ENCODE peak calls at places on chromosomes 7 and 10, in eight cellular contexts. One of them, this sample, is unnamed.
A peak's percentile ranks its signal among the peaks of the same experiment; 100 is the strongest.

GRCh38 chr10:11088709-11089108 is 71.0 kb downstream of the CELF2 start:
- DNase-seq in foreskin fibroblast: no peak
- DNase-seq in cardiac fibroblast: no peak
- DNase-seq in SJSA1: no peak
- DNase-seq in astrocyte of the spinal cord: no peak
- DNase-seq in A673: no peak
- DNase-seq in A549: no peak
- DNase-seq in NT2/D1: no peak
- DNase-seq in this sample: no peak

GRCh38 chr10:96130326-96130758 is 245 bp downstream of the ZNF518A start:
- DNase-seq in foreskin fibroblast: peak; percentile 74
- DNase-seq in cardiac fibroblast: peak; percentile 90
- DNase-seq in SJSA1: no peak
- DNase-seq in astrocyte of the spinal cord: no peak
- DNase-seq in A673: peak; percentile 88
- DNase-seq in A549: peak; percentile 82
- DNase-seq in NT2/D1: peak; percentile 60
- DNase-seq in this sample: no peak

GRCh38 chr10:79424221-79425073 is 21.0 kb downstream of the ZCCHC24 start:
- DNase-seq in foreskin fibroblast: no peak
- DNase-seq in cardiac fibroblast: peak; percentile 58
- DNase-seq in SJSA1: peak; percentile 68
- DNase-seq in astrocyte of the spinal cord: peak; percentile 67
- DNase-seq in A673: no peak
- DNase-seq in A549: no peak
- DNase-seq in NT2/D1: no peak
- DNase-seq in this sample: peak; percentile 55

GRCh38 chr10:124460144-124460543 is 1.5 kb upstream of the LHPP start:
- DNase-seq in foreskin fibroblast: no peak
- DNase-seq in cardiac fibroblast: no peak
- DNase-seq in SJSA1: no peak
- DNase-seq in astrocyte of the spinal cord: no peak
- DNase-seq in A673: no peak
- DNase-seq in A549: no peak
- DNase-seq in NT2/D1: no peak
- DNase-seq in this sample: no peak

GRCh38 chr10:123926401-123927264 is 35.0 kb upstream of the CPXM2 start:
- DNase-seq in foreskin fibroblast: peak; percentile 27
- DNase-seq in cardiac fibroblast: no peak
- DNase-seq in SJSA1: no peak
- DNase-seq in astrocyte of the spinal cord: no peak
- DNase-seq in A673: peak; percentile 10
- DNase-seq in A549: peak; percentile 9
- DNase-seq in NT2/D1: no peak
- DNase-seq in this sample: peak; percentile 88

GRCh38 chr10:132369636-132370185 is 27.3 kb upstream of the PWWP2B start:
- DNase-seq in foreskin fibroblast: no peak
- DNase-seq in cardiac fibroblast: no peak
- DNase-seq in SJSA1: no peak
- DNase-seq in astrocyte of the spinal cord: no peak
- DNase-seq in A673: no peak
- DNase-seq in A549: no peak
- DNase-seq in NT2/D1: no peak
- DNase-seq in this sample: no peak

GRCh38 chr7:150943453-150943814 is 34.7 kb downstream of the KCNH2 start:
- DNase-seq in foreskin fibroblast: no peak
- DNase-seq in cardiac fibroblast: no peak
- DNase-seq in SJSA1: no peak
- DNase-seq in astrocyte of the spinal cord: no peak
- DNase-seq in A673: no peak
- DNase-seq in A549: no peak
- DNase-seq in NT2/D1: no peak
- DNase-seq in this sample: no peak

GRCh38 chr7:104096683-104097082 is 107.2 kb upstream of the RELN start:
- DNase-seq in foreskin fibroblast: no peak
- DNase-seq in cardiac fibroblast: no peak
- DNase-seq in SJSA1: no peak
- DNase-seq in astrocyte of the spinal cord: no peak
- DNase-seq in A673: peak; percentile 54
- DNase-seq in A549: peak; percentile 8
- DNase-seq in NT2/D1: no peak
- DNase-seq in this sample: peak; percentile 20

GRCh38 chr7:77657427-77658331 is 38.6 kb upstream of the RSBN1L start:
- DNase-seq in foreskin fibroblast: no peak
- DNase-seq in cardiac fibroblast: peak; percentile 68
- DNase-seq in SJSA1: peak; percentile 31
- DNase-seq in astrocyte of the spinal cord: peak; percentile 56
- DNase-seq in A673: peak; percentile 77
- DNase-seq in A549: peak; percentile 32
- DNase-seq in NT2/D1: no peak
- DNase-seq in this sample: peak; percentile 48

GRCh38 chr7:157685430-157686284 is 348.9 kb downstream of the DNAJB6 start:
- DNase-seq in foreskin fibroblast: no peak
- DNase-seq in cardiac fibroblast: no peak
- DNase-seq in SJSA1: no peak
- DNase-seq in astrocyte of the spinal cord: no peak
- DNase-seq in A673: no peak
- DNase-seq in A549: no peak
- DNase-seq in NT2/D1: no peak
- DNase-seq in this sample: no peak

GRCh38 chr7:131722371-131722770 is 165.9 kb upstream of the PODXL start:
- DNase-seq in foreskin fibroblast: no peak
- DNase-seq in cardiac fibroblast: no peak
- DNase-seq in SJSA1: no peak
- DNase-seq in astrocyte of the spinal cord: no peak
- DNase-seq in A673: peak; percentile 94
- DNase-seq in A549: no peak
- DNase-seq in NT2/D1: no peak
- DNase-seq in this sample: peak; percentile 2

GRCh38 chr7:29039747-29040569 is 81.8 kb upstream of the TRIL start:
- DNase-seq in foreskin fibroblast: no peak
- DNase-seq in cardiac fibroblast: peak; percentile 65
- DNase-seq in SJSA1: no peak
- DNase-seq in astrocyte of the spinal cord: peak; percentile 29
- DNase-seq in A673: no peak
- DNase-seq in A549: no peak
- DNase-seq in NT2/D1: no peak
- DNase-seq in this sample: peak; percentile 23

GRCh38 chr10:59287587-59287986 is 74.8 kb downstream of the FAM13C start:
- DNase-seq in foreskin fibroblast: no peak
- DNase-seq in cardiac fibroblast: no peak
- DNase-seq in SJSA1: no peak
- DNase-seq in astrocyte of the spinal cord: no peak
- DNase-seq in A673: no peak
- DNase-seq in A549: no peak
- DNase-seq in NT2/D1: no peak
- DNase-seq in this sample: no peak

GRCh38 chr7:43148161-43148731 is 35.8 kb downstream of the HECW1 start:
- DNase-seq in foreskin fibroblast: peak; percentile 64
- DNase-seq in cardiac fibroblast: no peak
- DNase-seq in SJSA1: no peak
- DNase-seq in astrocyte of the spinal cord: no peak
- DNase-seq in A673: no peak
- DNase-seq in A549: no peak
- DNase-seq in NT2/D1: no peak
- DNase-seq in this sample: peak; percentile 47

GRCh38 chr7:156950381-156950858 is 908 bp downstream of the NOM1 start:
- DNase-seq in foreskin fibroblast: no peak
- DNase-seq in cardiac fibroblast: no peak
- DNase-seq in SJSA1: peak; percentile 46
- DNase-seq in astrocyte of the spinal cord: peak; percentile 12
- DNase-seq in A673: peak; percentile 12
- DNase-seq in A549: no peak
- DNase-seq in NT2/D1: no peak
- DNase-seq in this sample: peak; percentile 10

GRCh38 chr10:66837990-66838389 is 87.8 kb upstream of the LRRTM3 start:
- DNase-seq in foreskin fibroblast: peak; percentile 25
- DNase-seq in cardiac fibroblast: peak; percentile 26
- DNase-seq in SJSA1: no peak
- DNase-seq in astrocyte of the spinal cord: peak; percentile 60
- DNase-seq in A673: peak; percentile 26
- DNase-seq in A549: no peak
- DNase-seq in NT2/D1: no peak
- DNase-seq in this sample: peak; percentile 3

GRCh38 chr7:155408657-155409586 is 49.0 kb upstream of the EN2 start:
- DNase-seq in foreskin fibroblast: no peak
- DNase-seq in cardiac fibroblast: no peak
- DNase-seq in SJSA1: no peak
- DNase-seq in astrocyte of the spinal cord: no peak
- DNase-seq in A673: peak; percentile 22
- DNase-seq in A549: no peak
- DNase-seq in NT2/D1: no peak
- DNase-seq in this sample: no peak

GRCh38 chr7:12217311-12217710 is 6.2 kb downstream of the TMEM106B start:
- DNase-seq in foreskin fibroblast: no peak
- DNase-seq in cardiac fibroblast: no peak
- DNase-seq in SJSA1: no peak
- DNase-seq in astrocyte of the spinal cord: no peak
- DNase-seq in A673: no peak
- DNase-seq in A549: no peak
- DNase-seq in NT2/D1: no peak
- DNase-seq in this sample: no peak

GRCh38 chr10:88792656-88793055 is 9.9 kb upstream of the LIPM start:
- DNase-seq in foreskin fibroblast: peak; percentile 65
- DNase-seq in cardiac fibroblast: peak; percentile 81
- DNase-seq in SJSA1: no peak
- DNase-seq in astrocyte of the spinal cord: peak; percentile 41
- DNase-seq in A673: no peak
- DNase-seq in A549: no peak
- DNase-seq in NT2/D1: no peak
- DNase-seq in this sample: peak; percentile 75

GRCh38 chr10:124669824-124670654 is 74.1 kb downstream of the FAM53B start:
- DNase-seq in foreskin fibroblast: no peak
- DNase-seq in cardiac fibroblast: no peak
- DNase-seq in SJSA1: no peak
- DNase-seq in astrocyte of the spinal cord: no peak
- DNase-seq in A673: no peak
- DNase-seq in A549: no peak
- DNase-seq in NT2/D1: no peak
- DNase-seq in this sample: no peak

GRCh38 chr10:30818854-30819253 is 189.3 kb upstream of the LYZL2 start:
- DNase-seq in foreskin fibroblast: peak; percentile 70
- DNase-seq in cardiac fibroblast: peak; percentile 51
- DNase-seq in SJSA1: no peak
- DNase-seq in astrocyte of the spinal cord: no peak
- DNase-seq in A673: no peak
- DNase-seq in A549: no peak
- DNase-seq in NT2/D1: no peak
- DNase-seq in this sample: no peak

GRCh38 chr10:80407836-80408197 is 534 bp upstream of the PRXL2A start:
- DNase-seq in foreskin fibroblast: no peak
- DNase-seq in cardiac fibroblast: no peak
- DNase-seq in SJSA1: peak; percentile 61
- DNase-seq in astrocyte of the spinal cord: no peak
- DNase-seq in A673: no peak
- DNase-seq in A549: peak; percentile 74
- DNase-seq in NT2/D1: no peak
- DNase-seq in this sample: peak; percentile 19

GRCh38 chr10:38093816-38094157 is 350 bp upstream of the ZNF37A start:
- DNase-seq in foreskin fibroblast: no peak
- DNase-seq in cardiac fibroblast: peak; percentile 4
- DNase-seq in SJSA1: no peak
- DNase-seq in astrocyte of the spinal cord: no peak
- DNase-seq in A673: no peak
- DNase-seq in A549: no peak
- DNase-seq in NT2/D1: no peak
- DNase-seq in this sample: no peak
- H3K4me3 ChIP-seq in foreskin fibroblast: peak overlapping the region; percentile 71
- H3K4me3 ChIP-seq in cardiac fibroblast: peak overlapping the region; percentile 62
- H3K4me3 ChIP-seq in SJSA1: peak overlapping the region; percentile 50
- H3K4me3 ChIP-seq in astrocyte of the spinal cord: peak overlapping the region; percentile 87
- H3K4me3 ChIP-seq in A673: peak overlapping the region; percentile 90
- H3K4me3 ChIP-seq in A549: peak overlapping the region; percentile 73
- H3K4me3 ChIP-seq in NT2/D1: peak overlapping the region; percentile 74
- H3K4me3 ChIP-seq in this sample: peak overlapping the region; percentile 86

GRCh38 chr7:70590126-70590854 is 541.7 kb upstream of the GALNT17 start:
- DNase-seq in foreskin fibroblast: no peak
- DNase-seq in cardiac fibroblast: no peak
- DNase-seq in SJSA1: no peak
- DNase-seq in astrocyte of the spinal cord: no peak
- DNase-seq in A673: no peak
- DNase-seq in A549: no peak
- DNase-seq in NT2/D1: no peak
- DNase-seq in this sample: no peak
- H3K4me3 ChIP-seq in foreskin fibroblast: no peak overlapping the region
- H3K4me3 ChIP-seq in cardiac fibroblast: no peak overlapping the region
- H3K4me3 ChIP-seq in SJSA1: no peak overlapping the region
- H3K4me3 ChIP-seq in astrocyte of the spinal cord: no peak overlapping the region
- H3K4me3 ChIP-seq in A673: no peak overlapping the region
- H3K4me3 ChIP-seq in A549: no peak overlapping the region
- H3K4me3 ChIP-seq in NT2/D1: no peak overlapping the region
- H3K4me3 ChIP-seq in this sample: no peak overlapping the region

GRCh38 chr10:13822475-13822874 is 235.7 kb downstream of the PRPF18 start:
- DNase-seq in foreskin fibroblast: no peak
- DNase-seq in cardiac fibroblast: no peak
- DNase-seq in SJSA1: no peak
- DNase-seq in astrocyte of the spinal cord: no peak
- DNase-seq in A673: no peak
- DNase-seq in A549: no peak
- DNase-seq in NT2/D1: no peak
- DNase-seq in this sample: no peak
- H3K4me3 ChIP-seq in foreskin fibroblast: no peak overlapping the region
- H3K4me3 ChIP-seq in cardiac fibroblast: no peak overlapping the region
- H3K4me3 ChIP-seq in SJSA1: no peak overlapping the region
- H3K4me3 ChIP-seq in astrocyte of the spinal cord: no peak overlapping the region
- H3K4me3 ChIP-seq in A673: no peak overlapping the region
- H3K4me3 ChIP-seq in A549: no peak overlapping the region
- H3K4me3 ChIP-seq in NT2/D1: no peak overlapping the region
- H3K4me3 ChIP-seq in this sample: no peak overlapping the region

GRCh38 chr10:67849331-67850011 is 11.5 kb upstream of the DNAJC12 start:
- DNase-seq in foreskin fibroblast: peak; percentile 89
- DNase-seq in cardiac fibroblast: peak; percentile 96
- DNase-seq in SJSA1: peak; percentile 91
- DNase-seq in astrocyte of the spinal cord: peak; percentile 97
- DNase-seq in A673: peak; percentile 97
- DNase-seq in A549: peak; percentile 90
- DNase-seq in NT2/D1: peak; percentile 82
- DNase-seq in this sample: peak; percentile 93
- H3K4me3 ChIP-seq in foreskin fibroblast: peak overlapping the region; percentile 85
- H3K4me3 ChIP-seq in cardiac fibroblast: peak overlapping the region; percentile 80
- H3K4me3 ChIP-seq in SJSA1: peak overlapping the region; percentile 53
- H3K4me3 ChIP-seq in astrocyte of the spinal cord: peak overlapping the region; percentile 62
- H3K4me3 ChIP-seq in A673: peak overlapping the region; percentile 63
- H3K4me3 ChIP-seq in A549: peak overlapping the region; percentile 59
- H3K4me3 ChIP-seq in NT2/D1: peak overlapping the region; percentile 91
- H3K4me3 ChIP-seq in this sample: peak overlapping the region; percentile 79

This sample was measured in fibroblast of mammary gland.